ENCODE peak calls at places on chromosome 3, in four cellular contexts. One of them, this sample, is unnamed.

GRCh38 chr3:10702961-10703740 is 112.9 kb upstream of the SLC6A11 start:
- DNase-seq in left cardiac atrium: no peak
- DNase-seq in MCF 10A: no peak
- DNase-seq in AG04449: no peak
- DNase-seq in this sample: peak

GRCh38 chr3:32813180-32813579 is 4.6 kb upstream of the TRIM71 start:
- DNase-seq in left cardiac atrium: no peak
- DNase-seq in MCF 10A: no peak
- DNase-seq in AG04449: no peak
- DNase-seq in this sample: no peak

GRCh38 chr3:38608086-38608775 is 41.3 kb downstream of the SCN5A start:
- DNase-seq in left cardiac atrium: no peak
- DNase-seq in MCF 10A: no peak
- DNase-seq in AG04449: no peak
- DNase-seq in this sample: no peak

GRCh38 chr3:120567370-120568197 is 28.6 kb upstream of the NDUFB4 start:
- DNase-seq in left cardiac atrium: no peak
- DNase-seq in MCF 10A: peak
- DNase-seq in AG04449: no peak
- DNase-seq in this sample: peak

GRCh38 chr3:48157215-48157840 is 30.9 kb downstream of the CDC25A start:
- DNase-seq in left cardiac atrium: no peak
- DNase-seq in MCF 10A: no peak
- DNase-seq in AG04449: no peak
- DNase-seq in this sample: no peak

GRCh38 chr3:103873024-103873423 is 1438.2 kb downstream of the ZPLD1 start:
- DNase-seq in left cardiac atrium: no peak
- DNase-seq in MCF 10A: no peak
- DNase-seq in AG04449: no peak
- DNase-seq in this sample: no peak

GRCh38 chr3:38039101-38039898 is at the start of gene DLEC1:
- DNase-seq in left cardiac atrium: peak
- DNase-seq in MCF 10A: no peak
- DNase-seq in AG04449: no peak
- DNase-seq in this sample: peak

GRCh38 chr3:144119611-144120010 is 148.0 kb downstream of the DIPK2A start:
- DNase-seq in left cardiac atrium: no peak
- DNase-seq in MCF 10A: no peak
- DNase-seq in AG04449: no peak
- DNase-seq in this sample: no peak

GRCh38 chr3:23495507-23495906 is 292.4 kb downstream of the UBE2E2 start:
- DNase-seq in left cardiac atrium: no peak
- DNase-seq in MCF 10A: peak
- DNase-seq in AG04449: no peak
- DNase-seq in this sample: peak

GRCh38 chr3:34381243-34381642 is 582.8 kb downstream of the PDCD6IP start:
- DNase-seq in left cardiac atrium: no peak
- DNase-seq in MCF 10A: no peak
- DNase-seq in AG04449: no peak
- DNase-seq in this sample: no peak

GRCh38 chr3:50288387-50289007 is 3.7 kb downstream of the IFRD2 start:
- DNase-seq in left cardiac atrium: no peak
- DNase-seq in MCF 10A: no peak
- DNase-seq in AG04449: no peak
- DNase-seq in this sample: no peak

GRCh38 chr3:54999159-54999558 is 71.3 kb upstream of the LRTM1 start:
- DNase-seq in left cardiac atrium: no peak
- DNase-seq in MCF 10A: peak
- DNase-seq in AG04449: peak
- DNase-seq in this sample: no peak

GRCh38 chr3:71614426-71614825 is 30.9 kb upstream of the FOXP1 start:
- DNase-seq in left cardiac atrium: no peak
- DNase-seq in MCF 10A: no peak
- DNase-seq in AG04449: no peak
- DNase-seq in this sample: no peak

GRCh38 chr3:138197058-138197457 is 10.0 kb downstream of the ARMC8 start:
- DNase-seq in left cardiac atrium: peak
- DNase-seq in MCF 10A: no peak
- DNase-seq in AG04449: no peak
- DNase-seq in this sample: peak

GRCh38 chr3:150348500-150348899 is 59.6 kb upstream of the TSC22D2 start:
- DNase-seq in left cardiac atrium: no peak
- DNase-seq in MCF 10A: peak
- DNase-seq in AG04449: peak
- DNase-seq in this sample: peak

GRCh38 chr3:134650431-134651346 is at the start of gene KY:
- DNase-seq in left cardiac atrium: peak
- DNase-seq in MCF 10A: no peak
- DNase-seq in AG04449: no peak
- DNase-seq in this sample: no peak

This sample was measured in endothelial cell of umbilical vein.